ENCODE peak calls at places on chromosomes 5 and 9, in four cellular contexts. G is GM23248, J is GM23338, I is HCT116. U is an unnamed sample. For H3K9me2, the result is how much of the 10 kb centered on the place peaks cover.

GRCh38 chr5:16812911-16813310 is 123.2 kb downstream of the MYO10 start:
- DNase-seq in G (no peak), I (no peak), J (peak), U (peak)

GRCh38 chr5:39618391-39618790 is 193.6 kb upstream of the DAB2 start:
- DNase-seq in I (no peak), J (no peak), G (no peak), U (no peak)

GRCh38 chr5:51987679-51988209 is 604.5 kb downstream of the ISL1 start:
- DNase-seq in I (no peak), G (no peak), J (no peak), U (no peak)

GRCh38 chr5:58266402-58266801 is 193.5 kb downstream of the PLK2 start:
- DNase-seq in I (no peak), J (no peak), G (peak), U (no peak)

GRCh38 chr5:85077581-85077980 is 692.9 kb upstream of the EDIL3 start:
- DNase-seq in I (no peak), G (no peak), J (no peak), U (no peak)

GRCh38 chr9:98045234-98046160 is 11.0 kb upstream of the NANS start:
- DNase-seq in J (no peak), I (peak), G (no peak), U (no peak)

GRCh38 chr9:97475079-97475478 is 26.4 kb upstream of the TMOD1 start:
- DNase-seq in J (no peak), G (peak), I (no peak), U (no peak)

GRCh38 chr9:72327631-72328030 is 37.4 kb downstream of the ZFAND5 start:
- DNase-seq in J (no peak), G (no peak), I (no peak), U (no peak)

GRCh38 chr5:131545856-131546255 is 89.2 kb downstream of the RAPGEF6 start:
- DNase-seq in G (peak), I (no peak), J (no peak), U (no peak)

GRCh38 chr9:25573281-25573680 is 105.0 kb downstream of the TUSC1 start:
- DNase-seq in I (no peak), G (no peak), J (no peak), U (no peak)

GRCh38 chr5:65382582-65382981 is 99.1 kb downstream of the ADAMTS6 start:
- DNase-seq in I (no peak), G (no peak), J (no peak), U (no peak)

GRCh38 chr9:130948266-130948665 is 9.2 kb upstream of the FIBCD1 start:
- DNase-seq in I (no peak), G (no peak), J (no peak), U (peak)

GRCh38 chr5:172897691-172898512 is 61.3 kb upstream of the RPL26L1 start:
- DNase-seq in G (peak), J (no peak), I (no peak), U (no peak)

GRCh38 chr9:122236681-122237080 is 7.9 kb upstream of the LHX6 start:
- DNase-seq in I (no peak), J (no peak), G (peak), U (no peak)

GRCh38 chr5:147234825-147235635 is at the start of gene STK32A:
- DNase-seq in G (peak), J (peak), I (no peak), U (no peak)

GRCh38 chr9:129221233-129221632 is 43.2 kb upstream of the IER5L start:
- DNase-seq in G (no peak), I (no peak), J (no peak), U (no peak)

GRCh38 chr5:133006653-133007052 is 19.7 kb downstream of the ZCCHC10 start:
- DNase-seq in I (no peak), J (no peak), G (no peak), U (no peak)

GRCh38 chr5:175772747-175773533 is 98.4 kb upstream of the CPLX2 start:
- DNase-seq in I (no peak), G (no peak), J (peak), U (no peak)

GRCh38 chr9:76176176-76176575 is 218.1 kb downstream of the RFK start:
- DNase-seq in G (no peak), I (no peak), J (no peak), U (no peak)

GRCh38 chr9:109813310-109813709 is 33.3 kb downstream of the PALM2AKAP2 start:
- DNase-seq in I (no peak), J (no peak), G (no peak), U (no peak)

GRCh38 chr5:147530801-147531389 is 21.0 kb upstream of the DPYSL3 start:
- DNase-seq in I (no peak), J (no peak), G (peak), U (no peak)

GRCh38 chr5:177455036-177455660 is 8.5 kb downstream of the PRR7 start:
- DNase-seq in J (peak), I (peak), G (peak), U (peak)

GRCh38 chr5:76114192-76114795 is 31.1 kb downstream of the SV2C start:
- DNase-seq in G (peak), J (peak), I (no peak), U (no peak)

GRCh38 chr9:31587176-31587575 is 797.3 kb upstream of the ACO1 start:
- DNase-seq in J (no peak), I (no peak), G (no peak), U (no peak)

GRCh38 chr9:126989847-126990821 is 75.6 kb downstream of the RALGPS1 start:
- DNase-seq in J (peak), G (no peak), I (no peak), U (no peak)

GRCh38 chr5:180592176-180592575 is 877 bp upstream of the SCGB3A1 start:
- DNase-seq in G (no peak), J (no peak), I (no peak), U (no peak)

GRCh38 chr5:180591249-180591887 is at the start of gene SCGB3A1:
- DNase-seq in I (no peak), J (peak), G (peak), U (no peak)

GRCh38 chr5:180590543-180591248 is 603 bp downstream of the SCGB3A1 start:
- DNase-seq in G (no peak), J (peak), I (no peak), U (no peak)

GRCh38 chr5:180586870-180587269 is 4.4 kb downstream of the SCGB3A1 start:
- DNase-seq in G (no peak), J (no peak), I (no peak), U (no peak)

DNA sequence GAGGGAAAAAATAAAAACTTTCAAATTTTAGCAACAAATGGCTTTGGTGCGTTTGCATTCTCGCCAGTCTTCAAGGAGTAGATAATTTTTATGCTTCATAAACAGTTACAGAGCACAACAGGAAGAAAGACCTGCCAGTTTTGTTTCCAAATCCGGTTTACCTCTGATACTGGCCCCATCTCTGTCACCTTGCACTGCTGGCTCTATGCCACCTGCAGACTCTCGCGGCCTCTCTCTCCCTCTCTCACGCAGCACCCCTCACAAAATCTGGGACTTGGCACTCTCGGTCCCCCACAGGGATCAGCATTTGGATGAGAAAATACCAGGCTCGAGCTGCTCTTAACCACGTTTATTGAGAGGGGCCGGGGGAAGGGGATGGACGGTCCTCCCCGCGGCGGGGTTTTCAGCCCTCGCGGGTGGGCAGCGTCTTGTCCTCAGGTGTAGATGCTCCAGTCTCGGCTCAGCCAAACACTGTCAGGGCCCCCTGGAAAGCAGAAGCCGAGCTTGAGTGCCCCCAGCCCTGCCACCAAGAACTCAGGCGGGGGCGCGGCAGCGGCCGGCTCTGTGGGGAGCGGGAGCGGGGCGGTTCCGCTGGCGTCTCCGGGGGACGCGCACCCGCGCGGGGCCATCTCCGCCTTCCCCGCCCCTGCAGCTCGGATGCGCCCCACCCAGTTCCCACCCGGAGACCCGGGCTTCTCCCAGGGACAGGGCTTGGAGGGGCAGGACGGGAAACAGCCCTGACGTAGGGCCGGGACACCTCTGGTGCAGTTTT is 1.3 kb downstream of the SCGB3A1 start:
- DNase-seq in J (peak), I (no peak), G (no peak), U (no peak)
- H3K4me3 ChIP-seq in J (peak), I (no peak), G (no peak), U (no peak)

DNA sequence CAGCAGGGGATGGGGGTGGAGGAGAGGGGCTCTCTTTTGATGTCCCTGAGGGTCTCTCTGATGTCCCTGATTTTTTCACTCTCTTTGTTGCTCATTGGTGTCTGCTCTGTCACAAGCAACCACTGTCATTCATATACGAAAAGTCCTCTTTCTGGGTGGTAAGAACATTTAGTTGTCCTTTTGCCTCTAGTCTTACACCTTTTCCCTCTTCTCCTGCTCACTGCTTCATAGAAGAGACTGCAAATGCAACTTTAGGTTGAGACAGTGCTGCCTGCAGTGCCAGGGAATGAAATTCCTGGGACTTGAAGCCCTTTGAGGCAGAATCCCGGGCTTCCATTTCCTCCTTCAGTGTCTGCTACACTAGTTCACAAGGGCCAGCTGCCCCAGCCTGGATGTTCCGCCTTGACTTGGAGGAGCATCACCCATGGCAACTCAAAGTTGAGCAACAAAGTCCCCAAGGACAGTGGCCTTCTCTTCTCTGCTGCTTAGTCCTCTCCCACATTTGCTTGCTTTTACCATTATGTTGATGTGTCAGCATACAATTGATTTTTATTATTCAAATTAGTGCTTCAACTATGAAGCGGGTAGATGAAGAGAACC is 94.7 kb upstream of the RUSC2 start:
- DNase-seq in J (no peak), I (no peak), G (no peak), U (no peak)
- H3K9me2 ChIP-seq in J (under half), I (under half), G (under half), U (under half)

GRCh38 chr9:134325096-134325812 is 1.0 kb upstream of the RXRA start:
- DNase-seq in G (peak), I (no peak), J (peak), U (peak)
- H3K4me3 ChIP-seq in G (peak), I (peak), J (peak), U (peak)

GRCh38 chr9:91148306-91148705 is 213.4 kb downstream of the AUH start:
- DNase-seq in I (no peak), G (no peak), J (no peak), U (no peak)
- H3K9me2 ChIP-seq in I (under half), G (under half), J (under half), U (under half)

GRCh38 chr5:1199649-1200494 is 1.5 kb upstream of the SLC6A19 start:
- DNase-seq in G (no peak), J (no peak), I (no peak), U (no peak)
- H3K4me3 ChIP-seq in G (no peak), J (no peak), I (no peak), U (no peak)

DNA sequence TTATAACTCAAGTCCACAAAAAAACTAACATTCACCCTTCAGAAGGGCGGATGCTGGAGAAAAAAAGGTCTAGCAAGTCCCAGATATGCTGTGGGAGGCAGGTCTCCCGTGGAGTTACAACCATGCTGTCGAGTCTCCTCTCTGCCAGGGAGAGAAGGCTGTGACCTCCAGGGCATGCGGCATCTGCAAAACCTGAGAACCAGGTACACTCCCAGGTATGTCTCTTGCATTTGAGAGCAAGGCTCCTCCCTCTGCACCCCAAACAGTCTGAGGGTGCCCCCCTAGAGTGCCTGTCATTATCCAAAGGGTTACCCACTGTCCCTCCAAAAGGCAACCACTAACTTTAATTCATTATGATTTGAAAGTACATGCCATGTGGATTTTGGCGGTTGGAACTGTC is 134.0 kb downstream of the IRX2 start:
- DNase-seq in J (no peak), I (no peak), G (no peak), U (no peak)
- H3K9me2 ChIP-seq in J (under half), I (under half), G (under half), U (under half)

DNA sequence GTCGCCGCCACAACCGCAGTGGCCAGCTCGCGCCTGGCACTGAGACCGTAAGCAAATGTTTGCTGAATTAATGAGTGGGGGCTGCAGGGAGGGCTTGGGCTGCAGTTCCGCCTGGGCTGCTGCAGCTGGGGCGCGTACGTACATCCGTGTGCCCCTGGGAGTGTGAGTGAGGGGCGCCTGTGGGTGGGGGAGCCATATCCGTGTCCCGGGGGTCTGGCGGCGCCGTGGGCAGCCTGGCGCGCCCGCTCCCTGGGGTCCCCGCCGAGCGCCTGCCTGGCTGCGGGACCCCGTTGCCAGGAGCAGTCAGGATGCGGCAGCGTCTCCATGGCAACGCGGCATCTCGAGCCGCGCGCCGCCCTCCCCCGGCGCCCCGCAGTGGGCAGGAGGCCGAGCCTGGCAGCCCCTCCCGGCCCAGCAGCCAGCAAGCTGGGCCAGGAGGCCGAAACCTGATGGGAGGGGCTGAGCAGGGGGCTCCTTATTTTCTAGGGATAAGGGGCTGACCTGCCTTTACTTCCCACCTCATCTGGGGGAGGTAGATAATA is 31.3 kb upstream of the PSD2 start:
- DNase-seq in I (no peak), J (peak), G (peak), U (no peak)
- H3K4me3 ChIP-seq in I (no peak), J (peak), G (no peak), U (no peak)

GRCh38 chr9:84894859-84895258 is 225.3 kb downstream of the NTRK2 start:
- DNase-seq in J (no peak), I (no peak), G (no peak), U (no peak)

GRCh38 chr9:84898188-84898587 is 228.7 kb downstream of the NTRK2 start:
- DNase-seq in I (no peak), J (no peak), G (no peak), U (no peak)

GRCh38 chr9:84897362-84898094 is 228.0 kb downstream of the NTRK2 start:
- DNase-seq in J (no peak), I (no peak), G (no peak), U (no peak)

GRCh38 chr9:84893360-84894128 is 224.0 kb downstream of the NTRK2 start:
- DNase-seq in J (no peak), G (no peak), I (no peak), U (no peak)

DNA sequence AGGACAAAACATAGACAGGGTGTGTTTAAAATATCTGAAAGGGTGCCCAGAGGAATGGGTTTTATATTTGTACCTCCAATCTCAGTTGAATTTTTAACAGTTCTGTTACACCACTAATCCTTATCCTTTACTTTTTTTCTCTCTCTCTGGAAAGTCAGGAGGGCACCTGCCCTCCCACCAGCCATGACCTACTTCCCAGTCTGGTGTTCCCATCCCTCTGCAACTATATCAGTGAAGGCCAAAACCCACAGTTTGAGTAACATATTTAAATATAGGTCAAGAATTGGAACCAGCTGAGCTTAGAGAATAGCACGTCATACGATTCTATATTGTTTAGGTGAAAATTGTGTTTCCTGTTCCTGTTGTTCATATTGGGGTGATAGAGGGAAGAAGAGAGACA is 229.8 kb downstream of the NTRK2 start:
- DNase-seq in G (no peak), I (no peak), J (no peak), U (no peak)
- H3K9me2 ChIP-seq in G (under half), I (under half), J (under half), U (under half)